ENCODE peak calls at places on chromosomes 6 and 20, in four cellular contexts. H is ovary, G is esophagus squamous epithelium, O is transverse colon. P is an unnamed sample.
A peak's percentile ranks its signal among the peaks of the same experiment; 100 is the strongest.

GRCh38 chr20:4112490-4113420 is 97.4 kb upstream of the RNF24 start:
- DNase-seq in G (no peak), O (peak; percentile 56), H (peak; percentile 66), P (no peak)

GRCh38 chr20:20566523-20566922 is 145.9 kb downstream of the RALGAPA2 start:
- DNase-seq in H (no peak), G (no peak), O (no peak), P (no peak)

GRCh38 chr6:163170294-163170883 is 244.1 kb upstream of the QKI start:
- DNase-seq in O (no peak), G (no peak), H (no peak), P (peak; percentile 49)

GRCh38 chr6:33425668-33426577 is 6.1 kb downstream of the SYNGAP1 start:
- DNase-seq in O (peak; percentile 91), H (peak; percentile 94), G (no peak), P (peak; percentile 93)

GRCh38 chr6:41747256-41748101 is at the start of gene PGC:
- DNase-seq in O (no peak), H (no peak), G (no peak), P (no peak)

GRCh38 chr6:36139431-36139830 is 9.1 kb downstream of the MAPK13 start:
- DNase-seq in H (no peak), G (no peak), O (no peak), P (peak; percentile 48)

GRCh38 chr6:53327017-53327395 is 21.7 kb downstream of the ELOVL5 start:
- DNase-seq in G (no peak), H (no peak), O (no peak), P (peak; percentile 43)

GRCh38 chr20:58880994-58881752 is 28.7 kb downstream of the GNAS start:
- DNase-seq in G (no peak), H (no peak), O (no peak), P (peak; percentile 32)

GRCh38 chr6:16751251-16751946 is 9.9 kb downstream of the ATXN1 start:
- DNase-seq in H (no peak), G (no peak), O (no peak), P (no peak)

GRCh38 chr20:41540459-41540858 is 77.7 kb downstream of the CHD6 start:
- DNase-seq in G (no peak), O (no peak), H (no peak), P (no peak)

GRCh38 chr20:4488407-4489339 is 233.0 kb upstream of the PRND start:
- DNase-seq in O (no peak), H (no peak), G (no peak), P (no peak)

GRCh38 chr6:412146-412886 is 20.8 kb downstream of the IRF4 start:
- DNase-seq in H (no peak), G (no peak), O (no peak), P (no peak)

GRCh38 chr20:47272893-47273590 is 83.5 kb downstream of the ZMYND8 start:
- DNase-seq in H (no peak), G (no peak), O (peak; percentile 31), P (peak; percentile 67)

GRCh38 chr20:45340236-45340847 is 7.9 kb downstream of the SDC4 start:
- DNase-seq in H (no peak), G (no peak), O (no peak), P (peak; percentile 26)

GRCh38 chr20:32612351-32612750 is 27.2 kb upstream of the NOL4L start:
- DNase-seq in H (no peak), O (no peak), G (no peak), P (no peak)
- TF ChIP-seq POLR2A in H (no peak), O (no peak), G (no peak), P (no peak)

GRCh38 chr6:3366596-3367413 is 90.0 kb downstream of the SLC22A23 start:
- DNase-seq in G (no peak), O (no peak), H (no peak), P (no peak)

GRCh38 chr6:3370361-3371221 is 86.3 kb downstream of the SLC22A23 start:
- DNase-seq in H (no peak), O (no peak), G (no peak), P (peak; percentile 25)

GRCh38 chr6:3369985-3370360 is 86.9 kb downstream of the SLC22A23 start:
- DNase-seq in G (no peak), H (no peak), O (no peak), P (no peak)

GRCh38 chr6:3368701-3369100 is 88.1 kb downstream of the SLC22A23 start:
- DNase-seq in O (no peak), H (no peak), G (no peak), P (no peak)

DNA sequence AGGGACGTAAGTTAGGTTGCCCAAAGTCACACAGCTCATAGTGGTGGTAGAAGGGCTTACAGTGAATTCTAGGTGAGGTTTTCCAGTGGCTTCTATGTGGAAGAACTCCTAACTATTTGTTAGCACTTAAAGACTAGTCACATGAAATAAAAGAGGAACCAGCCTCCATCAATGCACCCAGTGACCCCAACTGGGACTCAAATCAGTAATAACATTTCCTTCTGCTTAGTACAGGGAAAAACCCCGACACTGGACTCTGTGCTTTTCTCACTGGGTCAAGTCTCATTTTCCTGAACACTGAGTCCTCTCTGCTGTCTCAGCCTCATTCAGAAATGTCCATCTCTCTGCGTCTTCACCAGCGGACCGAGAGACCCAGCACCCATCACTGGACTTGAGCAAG is 89.2 kb downstream of the SLC22A23 start:
- DNase-seq in O (no peak), G (no peak), H (no peak), P (no peak)
- TF ChIP-seq POLR2A in O (no peak), G (no peak), H (no peak), P (no peak)

GRCh38 chr20:63737940-63738686 is 1.5 kb upstream of the SLC2A4RG start:
- DNase-seq in G (no peak), H (peak; percentile 61), O (peak; percentile 52), P (peak; percentile 33)
- TF ChIP-seq POLR2A in G (no peak), H (no peak), O (no peak), P (no peak)

DNA sequence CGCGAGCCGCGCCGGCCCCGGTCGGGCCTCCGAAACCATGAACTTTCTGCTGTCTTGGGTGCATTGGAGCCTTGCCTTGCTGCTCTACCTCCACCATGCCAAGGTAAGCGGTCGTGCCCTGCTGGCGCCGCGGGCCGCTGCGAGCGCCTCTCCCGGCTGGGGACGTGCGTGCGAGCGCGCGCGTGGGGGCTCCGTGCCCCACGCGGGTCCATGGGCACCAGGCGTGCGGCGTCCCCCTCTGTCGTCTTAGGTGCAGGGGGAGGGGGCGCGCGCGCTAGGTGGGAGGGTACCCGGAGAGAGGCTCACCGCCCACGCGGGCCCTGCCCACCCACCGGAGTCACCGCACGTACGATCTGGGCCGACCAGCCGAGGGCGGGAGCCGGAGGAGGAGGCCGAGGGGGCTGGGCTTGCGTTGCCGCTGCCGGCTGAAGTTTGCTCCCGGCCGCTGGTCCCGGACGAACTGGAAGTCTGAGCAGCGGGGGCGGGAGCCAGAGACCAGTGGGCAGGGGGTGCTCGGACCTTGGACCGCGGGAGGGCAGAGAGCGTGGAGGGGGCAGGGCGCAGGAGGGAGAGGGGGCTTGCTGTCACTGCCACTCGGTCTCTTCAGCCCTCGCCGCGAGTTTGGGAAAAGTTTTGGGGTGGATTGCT is 1.3 kb downstream of the VEGFA start:
- DNase-seq in H (peak; percentile 79), G (no peak), O (peak; percentile 78), P (peak; percentile 77)
- TF ChIP-seq POLR2A in H (peak; percentile 22), G (peak; percentile 49), O (peak; percentile 79), P (peak; percentile 26)

DNA sequence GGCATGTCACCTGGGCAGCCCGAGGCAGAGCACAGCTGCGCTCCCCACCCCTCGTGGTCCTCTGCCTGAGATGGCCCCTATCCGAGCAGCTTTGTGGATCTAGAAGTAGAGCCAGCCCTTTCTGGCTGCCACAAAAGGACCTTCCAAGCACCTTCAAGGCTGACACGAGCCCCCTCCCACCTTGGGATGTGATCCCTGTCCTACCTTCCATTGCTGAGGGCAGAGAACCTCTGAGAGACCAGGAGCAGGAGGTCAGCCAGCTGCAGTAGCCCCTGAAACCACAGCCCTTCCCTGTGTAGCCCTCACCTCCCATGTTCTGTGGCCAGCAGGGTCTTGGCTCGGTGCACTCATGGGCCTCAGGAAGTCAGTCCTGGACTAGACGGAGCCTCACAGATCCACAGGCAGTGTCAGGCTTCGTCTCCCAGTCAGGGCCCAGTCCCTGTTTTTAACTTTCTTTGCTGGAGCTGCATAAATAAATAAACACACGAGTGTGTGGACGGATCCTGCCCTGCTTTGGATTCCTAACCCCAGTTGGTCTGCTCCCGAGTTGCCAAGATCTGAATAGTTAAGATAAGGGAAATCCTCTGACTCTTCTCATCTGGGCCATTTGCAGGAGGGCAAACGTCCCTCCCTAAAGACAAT is 507.7 kb downstream of the PREX1 start:
- DNase-seq in O (no peak), H (no peak), G (no peak), P (no peak)
- TF ChIP-seq POLR2A in O (no peak), H (no peak), G (no peak), P (no peak)

DNA sequence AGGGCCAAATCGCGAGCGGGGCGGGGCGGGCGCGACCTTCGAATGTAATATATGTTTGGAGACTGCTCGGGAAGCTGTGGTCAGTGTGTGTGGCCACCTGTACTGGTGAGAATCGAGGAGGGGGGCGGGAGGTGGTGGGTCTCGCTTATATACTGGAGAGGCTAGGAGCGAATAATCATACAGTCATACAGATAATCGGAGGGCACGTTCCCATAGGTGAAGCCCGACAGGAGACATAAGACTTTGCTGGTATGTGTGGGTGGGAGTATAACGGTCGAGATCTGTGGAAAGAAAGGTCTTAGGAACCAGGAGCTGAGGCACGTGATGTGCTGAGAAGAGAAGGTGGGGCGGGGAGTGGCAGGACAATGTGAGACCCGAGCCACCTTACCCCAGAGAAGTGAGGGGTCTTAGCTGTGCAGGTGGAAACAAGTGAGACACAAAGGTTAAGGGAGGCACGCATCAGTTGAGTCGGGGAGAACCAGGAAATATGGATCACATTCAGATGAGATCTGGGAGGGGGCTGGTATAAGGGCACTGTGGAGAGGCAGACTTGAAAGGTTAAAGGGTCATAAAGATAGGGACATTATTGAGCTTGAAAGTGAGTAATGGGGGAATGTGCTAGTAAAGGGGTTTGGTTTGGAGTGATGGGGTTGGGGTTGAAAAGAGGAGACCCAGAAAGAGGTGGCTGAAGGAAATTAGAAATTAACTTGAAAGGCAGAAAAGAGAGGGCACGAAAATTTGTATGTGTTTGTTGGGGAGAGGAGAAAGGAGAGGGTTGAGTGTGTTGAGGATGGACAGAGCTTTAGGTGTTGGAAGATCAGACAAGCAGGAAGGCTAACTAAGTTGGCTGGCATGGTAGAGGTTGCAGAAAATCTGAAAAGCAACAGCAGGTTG is 589 bp downstream of the RNF5 start:
- DNase-seq in H (no peak), G (no peak), O (no peak), P (no peak)
- TF ChIP-seq POLR2A in H (peak; percentile 3), G (no peak), O (no peak), P (no peak)

DNA sequence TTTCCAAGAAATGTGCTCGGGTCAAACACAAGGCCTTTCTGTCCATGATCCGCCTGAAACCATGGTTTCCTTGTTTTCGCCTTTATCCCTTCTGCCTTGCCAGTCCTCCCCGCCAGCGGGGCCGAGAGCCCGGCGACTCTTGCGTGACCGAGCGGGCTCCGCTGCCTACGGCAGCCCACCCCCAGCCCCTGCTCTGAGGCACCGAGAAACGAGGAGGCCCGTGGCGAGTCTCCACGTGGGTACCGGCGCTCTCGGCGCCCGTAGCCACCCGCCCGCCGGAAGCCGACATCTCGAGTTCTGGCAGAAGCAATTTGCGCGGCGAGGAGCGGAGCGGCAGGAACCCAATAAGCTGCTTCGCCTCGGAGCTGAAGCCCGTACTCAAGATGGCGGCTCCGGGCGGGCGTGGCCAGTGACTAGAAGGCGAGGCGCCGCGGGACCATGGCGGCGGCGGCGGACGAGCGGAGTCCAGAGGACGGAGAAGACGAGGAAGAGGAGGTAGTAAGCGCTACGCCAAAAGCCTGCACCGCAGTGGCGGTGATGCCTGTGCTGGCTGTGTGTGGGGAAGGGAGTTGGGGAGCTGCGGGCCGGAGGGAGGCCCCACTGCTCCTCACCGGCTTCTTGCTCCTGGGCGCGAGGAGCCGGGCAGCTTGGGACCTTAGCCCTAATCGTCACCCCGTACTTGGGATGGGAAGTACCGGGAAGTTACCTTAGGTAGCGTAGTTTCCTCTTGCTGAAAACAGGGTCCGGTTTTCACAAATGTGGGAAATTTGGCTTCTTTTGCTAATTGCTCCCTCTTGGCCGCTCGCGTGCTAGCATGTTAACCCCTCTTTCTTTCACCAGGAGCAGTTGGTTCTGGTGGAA is at the start of gene GTF3C6:
- DNase-seq in H (peak; percentile 89), G (peak; percentile 83), O (peak; percentile 94), P (peak; percentile 95)
- TF ChIP-seq POLR2A in H (peak; percentile 32), G (peak; percentile 80), O (peak; percentile 90), P (peak; percentile 97)

P was measured in erythroblast.